ENCODE peak calls at places on chromosomes 13 and 19, in nine cellular contexts. N is CD4-positive, alpha-beta T cell; L is GM20000; D is mesothelial cell of epicardium; X is adrenal gland; S is GM13976; T is fibroblast of lung; E is GM12865; V is endodermal cell. P is an unnamed sample.

GRCh38 chr13:74710006-74710405 is 575.8 kb upstream of the KLF12 start:
- DNase-seq in N (no peak), L (no peak), D (no peak), X (no peak), S (no peak), T (peak; percentile 28), E (no peak), V (no peak), P (no peak)

GRCh38 chr19:52138614-52139290 is 986 bp downstream of the ZNF616 start:
- DNase-seq in N (no peak), L (peak; percentile 25), D (peak; percentile 31), X (peak; percentile 55), S (peak; percentile 29), T (no peak), E (peak; percentile 47), V (peak; percentile 85), P (no peak)

GRCh38 chr13:113210834-113211233 is 1.4 kb downstream of the CUL4A start:
- DNase-seq in N (no peak), L (no peak), D (no peak), X (no peak), S (no peak), T (no peak), E (no peak), V (no peak), P (no peak)

GRCh38 chr19:45451181-45451849 is 16.5 kb upstream of the FOSB start:
- DNase-seq in N (peak; percentile 56), L (no peak), D (no peak), X (no peak), S (no peak), T (peak; percentile 53), E (peak; percentile 83), V (peak; percentile 69), P (no peak)

GRCh38 chr13:110258876-110259631 is 47.9 kb downstream of the COL4A1 start:
- DNase-seq in N (no peak), L (no peak), D (no peak), X (no peak), S (no peak), T (peak; percentile 22), E (no peak), V (peak; percentile 17), P (no peak)

GRCh38 chr19:39363909-39364457 is 21.8 kb downstream of the SAMD4B start:
- DNase-seq in N (no peak), L (no peak), D (no peak), X (no peak), S (no peak), T (peak; percentile 67), E (no peak), V (no peak), P (no peak)

GRCh38 chr13:75049936-75050335 is 432.0 kb downstream of the TBC1D4 start:
- DNase-seq in N (no peak), L (no peak), D (no peak), X (no peak), S (no peak), T (no peak), E (no peak), V (no peak), P (no peak)

GRCh38 chr19:46442808-46443450 is 14.2 kb upstream of the PNMA8C start:
- DNase-seq in N (no peak), L (no peak), D (no peak), X (peak; percentile 72), S (no peak), T (peak; percentile 76), E (no peak), V (no peak), P (no peak)

GRCh38 chr13:27005556-27005955 is 166.1 kb downstream of the USP12 start:
- DNase-seq in N (no peak), L (no peak), D (no peak), X (no peak), S (no peak), T (no peak), E (no peak), V (peak; percentile 63), P (no peak)

GRCh38 chr13:77262198-77262597 is 64.7 kb downstream of the MYCBP2 start:
- DNase-seq in N (no peak), L (no peak), D (no peak), X (no peak), S (no peak), T (no peak), E (no peak), V (no peak), P (no peak)

GRCh38 chr19:14459703-14460102 is 15.5 kb downstream of the PTGER1 start:
- DNase-seq in N (no peak), L (no peak), D (no peak), X (no peak), S (no peak), T (no peak), E (no peak), V (no peak), P (peak; percentile 74)

GRCh38 chr13:89003656-89004055 is 1332.5 kb downstream of the SLITRK5 start:
- DNase-seq in N (no peak), L (no peak), D (no peak), X (no peak), S (no peak), T (peak; percentile 3), E (no peak), V (no peak), P (no peak)

GRCh38 chr19:3343619-3344502 is 22.5 kb upstream of the NFIC start:
- DNase-seq in N (peak; percentile 40), L (no peak), D (no peak), X (peak; percentile 93), S (peak; percentile 69), T (peak; percentile 92), E (peak; percentile 83), V (peak; percentile 81), P (no peak)
- TF ChIP-seq CTCF in N (no peak), L (no peak), D (no peak), X (peak; percentile 18), S (no peak), T (no peak), E (peak; percentile 0), V (no peak), P (no peak)

DNA sequence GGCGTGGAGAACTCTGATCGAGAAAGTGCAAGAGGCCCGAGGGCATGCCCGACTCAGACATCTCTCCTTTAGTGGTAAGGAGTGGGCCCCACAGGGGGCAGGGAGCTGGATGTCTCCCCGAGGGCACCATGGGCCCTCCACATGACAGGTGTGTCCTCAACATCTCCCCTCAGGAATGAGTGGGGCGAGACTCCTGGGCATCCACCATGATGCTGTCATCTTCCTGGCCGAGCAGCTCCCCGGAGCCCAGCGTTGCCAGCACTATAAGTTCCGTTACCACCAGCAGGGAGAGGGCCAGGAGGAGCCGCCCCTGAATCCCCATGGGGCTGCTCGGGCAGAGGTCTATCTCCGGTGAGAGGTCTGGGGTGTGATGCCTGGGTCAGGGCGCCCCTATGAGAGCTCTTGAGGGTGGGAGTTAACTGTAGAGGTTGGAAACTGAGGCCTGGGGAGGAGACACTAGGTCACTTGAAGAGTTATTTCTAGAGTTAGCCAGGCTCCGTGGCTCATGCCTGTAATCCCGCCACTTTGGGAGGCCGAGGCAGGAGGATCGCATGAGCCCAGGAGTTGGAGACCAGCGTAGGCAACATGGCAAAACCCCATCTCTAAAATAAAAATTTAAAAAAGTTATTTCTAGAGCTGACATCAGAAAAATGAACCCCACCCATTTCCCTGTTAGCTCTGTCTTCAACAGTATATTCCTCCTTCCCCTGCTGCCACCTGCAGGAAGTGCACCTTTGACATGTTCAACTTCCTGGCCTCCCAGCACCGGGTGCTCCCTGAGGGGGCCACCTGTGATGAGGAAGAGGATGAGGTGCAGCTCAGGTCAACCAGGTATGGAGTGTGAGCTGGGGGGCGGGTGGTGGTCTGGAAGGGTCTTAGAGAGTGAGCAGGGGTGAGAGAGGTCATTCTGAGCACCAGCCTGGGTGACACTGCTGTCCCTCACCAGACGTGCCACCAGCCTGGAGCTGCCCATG is 5.1 kb downstream of the IGFLR1 start:
- DNase-seq in N (no peak), L (no peak), D (no peak), X (no peak), S (no peak), T (no peak), E (no peak), V (no peak), P (no peak)
- TF ChIP-seq CTCF in N (no peak), L (no peak), D (peak; percentile 25), X (no peak), S (no peak), T (no peak), E (peak; percentile 22), V (peak; percentile 52), P (no peak)

GRCh38 chr13:87999141-87999765 is 328.1 kb downstream of the SLITRK5 start:
- DNase-seq in N (no peak), L (no peak), D (no peak), X (no peak), S (no peak), T (peak; percentile 44), E (no peak), V (no peak), P (no peak)

GRCh38 chr13:87998081-87998480 is 326.9 kb downstream of the SLITRK5 start:
- DNase-seq in N (no peak), L (no peak), D (no peak), X (no peak), S (no peak), T (no peak), E (no peak), V (no peak), P (no peak)

GRCh38 chr13:87999791-88000190 is 328.6 kb downstream of the SLITRK5 start:
- DNase-seq in N (no peak), L (no peak), D (no peak), X (no peak), S (no peak), T (peak; percentile 38), E (no peak), V (no peak), P (no peak)

GRCh38 chr13:88000787-88001186 is 329.6 kb downstream of the SLITRK5 start:
- DNase-seq in N (no peak), L (no peak), D (no peak), X (no peak), S (no peak), T (no peak), E (no peak), V (peak; percentile 37), P (no peak)

GRCh38 chr13:88000239-88000638 is 329.1 kb downstream of the SLITRK5 start:
- DNase-seq in N (no peak), L (no peak), D (no peak), X (no peak), S (no peak), T (no peak), E (no peak), V (peak; percentile 49), P (no peak)
- TF ChIP-seq CTCF in N (no peak), L (no peak), D (no peak), X (no peak), S (no peak), T (no peak), E (no peak), V (no peak), P (no peak)

DNA sequence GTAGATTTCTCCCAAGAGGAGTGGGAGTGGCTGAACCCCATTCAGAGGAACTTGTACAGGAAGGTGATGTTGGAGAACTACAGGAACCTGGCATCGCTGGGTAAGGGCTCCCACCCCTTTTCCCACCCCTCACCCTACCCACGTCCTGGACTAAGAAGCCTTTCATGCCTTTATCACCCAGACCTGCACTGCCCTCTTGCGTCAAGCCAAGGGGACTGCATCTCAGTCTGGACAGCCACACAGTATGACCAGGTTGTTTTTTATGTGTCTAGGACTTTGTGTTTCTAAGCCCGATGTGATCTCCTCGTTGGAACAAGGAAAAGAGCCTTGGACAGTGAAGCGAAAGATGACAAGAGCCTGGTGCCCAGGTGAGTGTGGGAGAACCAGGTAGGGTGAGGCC is 8.8 kb downstream of the ZFP28 start:
- DNase-seq in N (no peak), L (no peak), D (no peak), X (no peak), S (no peak), T (no peak), E (no peak), V (peak; percentile 65), P (no peak)
- TF ChIP-seq CTCF in N (no peak), L (no peak), D (no peak), X (no peak), S (peak; percentile 3), T (no peak), E (peak; percentile 18), V (peak; percentile 64), P (no peak)

GRCh38 chr19:50794074-50794777 is 4.0 kb downstream of the ACP4 start:
- DNase-seq in N (no peak), L (peak; percentile 80), D (no peak), X (no peak), S (peak; percentile 82), T (no peak), E (peak; percentile 79), V (no peak), P (no peak)
- TF ChIP-seq CTCF in N (no peak), L (peak; percentile 26), D (no peak), X (no peak), S (no peak), T (no peak), E (peak; percentile 41), V (no peak), P (no peak)

P was measured in natural killer cell.